ENCODE peak calls at places on chromosomes 13 and 19, in four cellular contexts. A is HL-60, Y is GM12878, R is K562. Z is an unnamed sample.

GRCh38 chr19:51593138-51593890 is 22.2 kb downstream of the ZNF175 start:
- DNase-seq in R (peak; percentile 26), A (no peak), Y (no peak), Z (no peak)

GRCh38 chr13:80359459-80360297 is 18.8 kb upstream of the SPRY2 start:
- DNase-seq in R (peak; percentile 39), A (no peak), Y (no peak), Z (no peak)

GRCh38 chr13:62702502-62702901 is 1286.9 kb upstream of the PCDH20 start:
- DNase-seq in Y (no peak), R (no peak), A (no peak), Z (no peak)

GRCh38 chr19:37980419-37980975 is 73.5 kb downstream of the SIPA1L3 start:
- DNase-seq in A (no peak), R (no peak), Y (no peak), Z (no peak)

GRCh38 chr19:10420444-10421239 is at the start of gene PDE4A:
- DNase-seq in A (no peak), Y (no peak), R (peak; percentile 70), Z (peak; percentile 56)

GRCh38 chr19:35298561-35298972 is 6.6 kb downstream of the MAG start:
- DNase-seq in Y (no peak), R (no peak), A (no peak), Z (no peak)

GRCh38 chr19:5539431-5539833 is 28.3 kb downstream of the TINCR start:
- DNase-seq in A (no peak), Y (no peak), R (no peak), Z (no peak)

GRCh38 chr13:59354665-59355064 is 809.1 kb downstream of the DIAPH3 start:
- DNase-seq in A (peak; percentile 19), R (no peak), Y (no peak), Z (no peak)

GRCh38 chr13:53126803-53127202 is 98.2 kb downstream of the OLFM4 start:
- DNase-seq in R (no peak), A (no peak), Y (no peak), Z (no peak)

GRCh38 chr19:16330811-16331690 is 6.4 kb downstream of the KLF2 start:
- DNase-seq in R (no peak), Y (no peak), A (no peak), Z (no peak)

GRCh38 chr13:74841123-74841522 is 640.8 kb downstream of the TBC1D4 start:
- DNase-seq in A (no peak), R (no peak), Y (no peak), Z (no peak)

GRCh38 chr19:18862976-18863842 is 31.4 kb downstream of the UPF1 start:
- DNase-seq in Y (no peak), R (no peak), A (no peak), Z (no peak)

GRCh38 chr19:56314018-56314583 is 538 bp downstream of the ZSCAN5A start:
- DNase-seq in Y (no peak), R (no peak), A (peak; percentile 47), Z (no peak)

GRCh38 chr13:51475727-51476521 is 23.1 kb upstream of the INTS6 start:
- DNase-seq in A (no peak), Y (no peak), R (no peak), Z (no peak)

GRCh38 chr13:41054212-41054877 is 7.0 kb upstream of the WBP4 start:
- DNase-seq in Y (peak; percentile 37), A (peak; percentile 69), R (no peak), Z (no peak)

GRCh38 chr13:70203661-70204229 is 95.5 kb upstream of the KLHL1 start:
- DNase-seq in A (no peak), Y (no peak), R (no peak), Z (no peak)

GRCh38 chr13:26442541-26442940 is 114.9 kb upstream of the WASF3 start:
- DNase-seq in Y (no peak), R (no peak), A (no peak), Z (no peak)

GRCh38 chr19:1279782-1280341 is 4.5 kb downstream of the FAM174C start:
- DNase-seq in R (peak; percentile 67), A (peak; percentile 80), Y (no peak), Z (peak; percentile 88)

GRCh38 chr19:45448425-45448756 is 19.4 kb upstream of the FOSB start:
- DNase-seq in R (no peak), Y (no peak), A (no peak), Z (no peak)

GRCh38 chr13:28358673-28359072 is 136.3 kb downstream of the FLT1 start:
- DNase-seq in R (no peak), A (no peak), Y (no peak), Z (no peak)

GRCh38 chr19:48635263-48635965 is 1.8 kb downstream of the DBP start:
- DNase-seq in Y (no peak), R (peak; percentile 89), A (peak; percentile 58), Z (peak; percentile 79)

GRCh38 chr13:79440958-79441553 is 35.0 kb upstream of the RBM26 start:
- DNase-seq in R (no peak), Y (no peak), A (no peak), Z (no peak)

GRCh38 chr13:27182844-27183497 is 11.4 kb upstream of the USP12 start:
- DNase-seq in A (no peak), Y (no peak), R (peak; percentile 64), Z (no peak)

GRCh38 chr19:40219721-40220276 is 1.6 kb upstream of the TTC9B start:
- DNase-seq in Y (no peak), R (peak; percentile 38), A (no peak), Z (no peak)

GRCh38 chr19:32720216-32720935 is 809 bp downstream of the TDRD12 start:
- DNase-seq in R (no peak), Y (no peak), A (no peak), Z (no peak)

GRCh38 chr19:37925212-37925611 is 18.2 kb downstream of the SIPA1L3 start:
- DNase-seq in Y (no peak), A (no peak), R (no peak), Z (no peak)

GRCh38 chr13:52348081-52348480 is 57.9 kb downstream of the THSD1 start:
- DNase-seq in R (no peak), Y (no peak), A (no peak), Z (no peak)

GRCh38 chr19:54392078-54392477 is 23.2 kb upstream of the TTYH1 start:
- DNase-seq in A (no peak), Y (no peak), R (no peak), Z (no peak)

GRCh38 chr13:44649118-44649455 is 73.0 kb upstream of the TSC22D1 start:
- DNase-seq in A (no peak), Y (no peak), R (no peak), Z (no peak)

GRCh38 chr13:98457053-98457452 is 119.9 kb downstream of the STK24 start:
- DNase-seq in R (no peak), A (no peak), Y (no peak), Z (no peak)

GRCh38 chr19:36418287-36419001 is at the start of gene ZFP82:
- DNase-seq in A (peak; percentile 60), R (peak; percentile 71), Y (peak; percentile 37), Z (peak; percentile 90)

GRCh38 chr13:69946443-69946955 is 161.1 kb upstream of the ATXN8OS start:
- DNase-seq in A (no peak), R (no peak), Y (no peak), Z (no peak)

GRCh38 chr19:29942404-29943261 is 594 bp downstream of the URI1 start:
- DNase-seq in R (no peak), Y (no peak), A (peak; percentile 64), Z (peak; percentile 56)

GRCh38 chr13:106083620-106084350 is 451.7 kb downstream of the EFNB2 start:
- DNase-seq in Y (no peak), A (no peak), R (no peak), Z (no peak)

GRCh38 chr13:27968316-27969072 is 621 bp downstream of the CDX2 start:
- DNase-seq in Y (no peak), R (no peak), A (peak; percentile 36), Z (no peak)

GRCh38 chr19:42269518-42270345 is 680 bp downstream of the CIC start:
- DNase-seq in A (no peak), Y (no peak), R (no peak), Z (no peak)
- TF ChIP-seq SPI1 in A (no peak), Y (no peak), R (no peak), Z (no peak)

GRCh38 chr13:73070451-73070850 is 11.6 kb downstream of the KLF5 start:
- DNase-seq in A (no peak), R (no peak), Y (no peak), Z (no peak)
- TF ChIP-seq POLR2AphosphoS5 in A (no peak), R (no peak), Y (no peak), Z (no peak)

GRCh38 chr13:31803327-31803726 is 64.0 kb downstream of the RXFP2 start:
- DNase-seq in R (no peak), A (peak; percentile 36), Y (no peak), Z (no peak)
- TF ChIP-seq SPI1 in R (no peak), A (peak; percentile 93), Y (peak; percentile 4), Z (no peak)

GRCh38 chr13:99698010-99698815 is 196.9 kb downstream of the TM9SF2 start:
- DNase-seq in R (no peak), Y (no peak), A (no peak), Z (no peak)
- TF ChIP-seq POLR2AphosphoS5 in R (no peak), Y (no peak), A (no peak), Z (no peak)

Z was measured in GM12891.